ENCODE peak calls at places on chromosomes 11 and 22, in six cellular contexts. F, X, E, I, N and H are unnamed samples.

GRCh38 chr22:49431559-49431958 is 396.1 kb downstream of the BRD1 start:
- DNase-seq in E (no peak), I (no peak), F (no peak), X (no peak), N (no peak), H (no peak)

GRCh38 chr11:117180661-117181585 is 2.4 kb downstream of the SIDT2 start:
- DNase-seq in I (peak), F (peak), N (peak), E (peak), X (peak), H (peak)

GRCh38 chr22:19537941-19538488 is 13.8 kb upstream of the CLDN5 start:
- DNase-seq in X (no peak), F (no peak), I (no peak), N (no peak), E (no peak), H (no peak)

GRCh38 chr11:35916270-35916669 is 27.6 kb upstream of the LDLRAD3 start:
- DNase-seq in X (no peak), N (no peak), I (no peak), F (no peak), E (no peak), H (no peak)

GRCh38 chr11:82828472-82828871 is 71.8 kb downstream of the PRCP start:
- DNase-seq in F (no peak), X (no peak), N (no peak), E (no peak), I (no peak), H (no peak)

GRCh38 chr11:45026835-45027234 is 76.2 kb upstream of the TP53I11 start:
- DNase-seq in E (no peak), X (no peak), I (no peak), F (no peak), N (no peak), H (no peak)

GRCh38 chr22:39219071-39220050 is 25.4 kb downstream of the PDGFB start:
- DNase-seq in I (no peak), F (peak), X (no peak), E (no peak), N (no peak), H (no peak)

GRCh38 chr11:129538323-129538722 is 162.7 kb downstream of the BARX2 start:
- DNase-seq in E (no peak), X (peak), N (no peak), F (no peak), I (no peak), H (no peak)

GRCh38 chr11:18115360-18116127 is 9.7 kb upstream of the SAAL1 start:
- DNase-seq in N (peak), F (peak), X (peak), E (peak), I (peak), H (peak)

GRCh38 chr11:124167852-124168251 is 15.3 kb upstream of the OR10D3 start:
- DNase-seq in X (no peak), E (no peak), F (no peak), I (no peak), N (no peak), H (no peak)

GRCh38 chr11:57459112-57460016 is 964 bp upstream of the RTN4RL2 start:
- DNase-seq in N (no peak), F (peak), I (no peak), X (peak), E (no peak), H (no peak)

GRCh38 chr11:8363924-8364323 is 100.2 kb upstream of the LMO1 start:
- DNase-seq in X (no peak), E (no peak), N (no peak), I (peak), F (no peak), H (no peak)

GRCh38 chr11:18365736-18366135 is 28.6 kb upstream of the LDHA start:
- DNase-seq in E (no peak), F (no peak), X (no peak), I (no peak), N (no peak), H (no peak)

GRCh38 chr11:120985718-120986569 is 38.0 kb upstream of the TBCEL start:
- DNase-seq in E (no peak), I (peak), X (peak), F (peak), N (peak), H (peak)

GRCh38 chr22:41445171-41446056 is 1.2 kb downstream of the TOB2 start:
- DNase-seq in F (peak), N (peak), E (peak), I (no peak), X (peak), H (peak)

GRCh38 chr11:11010624-11011127 is 152.8 kb upstream of the ZBED5 start:
- DNase-seq in X (peak), I (peak), E (peak), F (peak), N (no peak), H (no peak)

GRCh38 chr11:121575250-121575962 is 122.6 kb upstream of the SORL1-AS1 start:
- DNase-seq in X (no peak), N (no peak), F (no peak), I (peak), E (peak), H (peak)

GRCh38 chr11:61551630-61552029 is 29.2 kb downstream of the SYT7 start:
- DNase-seq in E (no peak), I (peak), X (peak), F (peak), N (no peak), H (no peak)

GRCh38 chr11:70482529-70482917 is 84.2 kb downstream of the CTTN start:
- DNase-seq in I (no peak), X (no peak), N (no peak), E (no peak), F (no peak), H (no peak)

GRCh38 chr22:39932918-39933649 is 27.1 kb upstream of the TMA7B start:
- DNase-seq in X (peak), I (peak), N (peak), E (no peak), F (peak), H (no peak)

GRCh38 chr11:132054822-132055221 is 684.4 kb downstream of the NTM start:
- DNase-seq in E (no peak), F (no peak), N (no peak), X (peak), I (peak), H (no peak)

GRCh38 chr11:2518983-2519340 is 74.2 kb downstream of the KCNQ1 start:
- DNase-seq in E (no peak), N (no peak), I (no peak), F (no peak), X (no peak), H (no peak)

GRCh38 chr11:41201156-41201555 is 258.3 kb downstream of the LRRC4C start:
- DNase-seq in I (peak), F (peak), N (peak), E (no peak), X (peak), H (peak)

GRCh38 chr11:33988586-33989370 is 62.8 kb upstream of the CAPRIN1 start:
- DNase-seq in I (no peak), X (no peak), N (no peak), F (peak), E (no peak), H (no peak)

GRCh38 chr22:23850136-23850611 is 7.5 kb upstream of the SLC2A11 start:
- DNase-seq in E (no peak), X (no peak), N (peak), F (no peak), I (no peak), H (no peak)
- H3K4me3 ChIP-seq in E (no peak), X (no peak), N (no peak), F (no peak), I (no peak), H (no peak)

DNA sequence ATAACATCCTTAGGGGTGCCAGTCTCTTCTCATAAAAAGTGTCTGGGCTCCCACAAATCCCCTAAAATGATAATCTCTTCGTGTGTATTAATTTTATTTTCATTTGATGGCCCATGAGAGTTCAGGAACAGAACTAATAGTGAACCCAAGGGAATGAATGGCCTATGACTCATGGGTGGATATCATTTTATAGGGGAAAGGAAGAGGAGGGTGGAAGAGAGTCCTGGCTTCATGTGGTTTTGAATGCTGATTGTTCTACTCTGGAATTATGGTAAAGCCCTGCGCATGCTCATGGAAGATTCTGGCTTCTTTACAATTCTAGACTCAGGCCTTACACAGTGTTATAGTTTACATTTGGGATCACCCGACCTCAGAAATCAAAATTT is 35.3 kb downstream of the MAML2 start:
- DNase-seq in I (peak), X (peak), F (peak), E (no peak), N (no peak), H (no peak)
- H3K4me3 ChIP-seq in I (peak), X (peak), F (peak), E (no peak), N (no peak), H (no peak)

GRCh38 chr11:63569570-63569969 is 6.4 kb upstream of the PLAAT2 start:
- DNase-seq in X (no peak), I (no peak), F (no peak), E (no peak), N (no peak), H (no peak)

GRCh38 chr11:63572026-63572688 is 9.0 kb upstream of the PLAAT2 start:
- DNase-seq in N (no peak), E (no peak), F (no peak), I (no peak), X (no peak), H (no peak)

GRCh38 chr11:63573881-63574855 is 11.0 kb upstream of the PLAAT2 start:
- DNase-seq in X (no peak), N (peak), I (peak), F (peak), E (no peak), H (peak)

DNA sequence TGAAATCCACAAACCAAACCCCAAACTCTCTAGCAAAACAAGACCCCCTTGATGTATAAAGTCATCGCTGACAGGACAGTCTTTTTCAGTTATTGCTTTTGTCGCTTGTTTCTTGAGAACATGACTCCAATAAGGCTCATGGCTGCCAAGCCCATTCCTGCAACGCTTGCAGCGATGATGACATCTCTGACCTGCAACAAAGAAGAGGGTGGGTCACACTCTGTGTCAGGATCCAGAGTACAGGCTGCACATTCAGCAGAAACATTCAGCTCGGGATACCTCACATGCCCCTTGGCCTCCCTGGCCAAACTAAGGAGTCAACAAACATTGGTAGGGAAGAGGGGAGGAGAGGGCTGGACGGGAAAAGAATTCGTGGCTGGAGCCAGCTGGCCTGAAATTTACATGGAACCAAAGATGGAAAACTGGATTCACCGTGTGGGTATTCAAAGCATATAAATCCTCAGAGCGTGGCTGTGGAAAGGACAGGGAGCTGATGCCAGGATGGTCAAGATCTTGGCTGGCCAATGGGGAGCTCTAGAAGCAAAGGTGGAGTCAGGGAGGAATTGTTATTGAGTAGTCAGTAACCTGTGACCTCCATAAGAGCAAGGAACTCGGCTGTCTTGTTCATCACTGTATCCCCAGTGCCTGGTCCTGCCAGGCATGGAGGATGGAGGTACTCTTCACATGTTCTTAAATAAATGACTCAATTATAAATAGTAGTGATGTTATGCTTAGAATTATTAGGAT is 11.8 kb upstream of the PLAAT2 start:
- DNase-seq in F (no peak), I (peak), X (no peak), E (peak), N (no peak), H (no peak)
- H3K4me3 ChIP-seq in F (no peak), I (no peak), X (no peak), E (no peak), N (peak), H (no peak)

DNA sequence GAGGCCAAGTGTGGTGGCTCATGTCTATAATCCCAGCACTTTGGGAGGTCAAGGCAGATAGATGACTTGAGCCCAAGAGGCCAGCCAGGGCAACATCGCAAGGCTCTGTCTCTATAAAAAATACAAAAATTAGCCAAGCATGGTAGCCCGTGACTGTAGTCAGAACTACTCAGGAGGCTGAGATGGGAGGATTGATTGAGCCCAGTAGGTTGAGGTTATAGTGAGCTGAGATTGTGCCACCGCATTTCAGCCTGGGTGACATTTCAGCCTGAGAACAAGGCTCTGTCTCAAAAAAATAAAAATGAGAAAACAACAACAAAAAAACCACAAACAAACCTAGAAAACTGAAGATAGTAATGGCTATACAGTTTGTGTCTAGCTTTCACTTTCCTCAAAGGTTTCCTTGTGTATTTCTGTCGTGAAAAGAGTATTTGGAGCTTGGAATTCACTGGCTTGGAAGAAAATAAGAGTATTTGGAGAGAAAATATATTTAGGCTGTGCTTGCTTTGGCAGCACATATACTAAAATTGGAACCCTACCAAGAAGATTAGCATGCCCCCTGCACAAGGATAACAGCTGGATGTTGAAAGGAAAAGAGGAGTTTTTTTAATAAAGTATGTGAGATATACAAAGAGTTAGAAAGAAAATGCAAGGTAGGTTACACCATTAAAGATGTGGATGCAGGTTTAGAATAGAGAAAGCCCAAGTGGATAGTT is 3.9 kb upstream of the BIRC3 start:
- DNase-seq in X (peak), E (no peak), F (peak), N (no peak), I (no peak), H (no peak)
- H3K4me3 ChIP-seq in X (peak), E (no peak), F (peak), N (no peak), I (peak), H (no peak)

GRCh38 chr11:134033696-134034491 is 35.0 kb upstream of the JAM3 start:
- DNase-seq in E (peak), N (peak), X (peak), I (peak), F (peak), H (peak)

GRCh38 chr11:134032031-134032430 is 36.8 kb upstream of the JAM3 start:
- DNase-seq in X (no peak), I (no peak), E (no peak), F (no peak), N (no peak), H (no peak)

GRCh38 chr11:134034496-134035381 is 34.1 kb upstream of the JAM3 start:
- DNase-seq in N (no peak), F (no peak), I (no peak), X (peak), E (no peak), H (no peak)

GRCh38 chr11:134032501-134033091 is 36.3 kb upstream of the JAM3 start:
- DNase-seq in E (no peak), F (no peak), N (no peak), I (no peak), X (no peak), H (no peak)

GRCh38 chr11:134033276-134033675 is 35.6 kb upstream of the JAM3 start:
- DNase-seq in I (no peak), X (no peak), N (no peak), F (no peak), E (no peak), H (no peak)
- H3K4me3 ChIP-seq in I (no peak), X (no peak), N (no peak), F (no peak), E (no peak), H (no peak)